ENCODE peak calls at places on chromosomes 7 and 10, in nine cellular contexts. One of them, this sample, is unnamed.

GRCh38 chr10:21532694-21533576 is 1.1 kb upstream of the MLLT10 start:
- DNase-seq in esophagus squamous epithelium: no peak
- DNase-seq in adrenal gland: no peak
- DNase-seq in neural progenitor cell: peak
- DNase-seq in transverse colon: no peak
- DNase-seq in RWPE2: no peak
- DNase-seq in fibroblast of lung: peak
- DNase-seq in AG04449: no peak
- DNase-seq in cardiac muscle cell: no peak
- DNase-seq in this sample: no peak

GRCh38 chr7:28432105-28432504 is 19.8 kb downstream of the CREB5 start:
- DNase-seq in fibroblast of lung: no peak
- DNase-seq in adrenal gland: no peak
- DNase-seq in AG04449: no peak
- DNase-seq in esophagus squamous epithelium: no peak
- DNase-seq in RWPE2: no peak
- DNase-seq in cardiac muscle cell: no peak
- DNase-seq in neural progenitor cell: no peak
- DNase-seq in transverse colon: no peak
- DNase-seq in this sample: no peak

GRCh38 chr7:110309941-110310340 is 781.0 kb upstream of the LRRN3 start:
- DNase-seq in RWPE2: no peak
- DNase-seq in cardiac muscle cell: no peak
- DNase-seq in esophagus squamous epithelium: no peak
- DNase-seq in fibroblast of lung: peak
- DNase-seq in neural progenitor cell: no peak
- DNase-seq in AG04449: peak
- DNase-seq in adrenal gland: no peak
- DNase-seq in transverse colon: no peak
- DNase-seq in this sample: no peak

GRCh38 chr7:24829787-24830186 is 72.5 kb upstream of the GSDME start:
- DNase-seq in adrenal gland: no peak
- DNase-seq in transverse colon: no peak
- DNase-seq in RWPE2: no peak
- DNase-seq in fibroblast of lung: peak
- DNase-seq in neural progenitor cell: no peak
- DNase-seq in cardiac muscle cell: no peak
- DNase-seq in esophagus squamous epithelium: no peak
- DNase-seq in AG04449: no peak
- DNase-seq in this sample: no peak

GRCh38 chr10:5800782-5801181 is 12.5 kb downstream of the GDI2 start:
- DNase-seq in neural progenitor cell: no peak
- DNase-seq in transverse colon: no peak
- DNase-seq in cardiac muscle cell: no peak
- DNase-seq in esophagus squamous epithelium: no peak
- DNase-seq in AG04449: no peak
- DNase-seq in adrenal gland: no peak
- DNase-seq in fibroblast of lung: no peak
- DNase-seq in RWPE2: no peak
- DNase-seq in this sample: no peak

GRCh38 chr10:6580279-6581029 is 378 bp upstream of the PRKCQ start:
- DNase-seq in transverse colon: peak
- DNase-seq in cardiac muscle cell: peak
- DNase-seq in AG04449: no peak
- DNase-seq in adrenal gland: peak
- DNase-seq in esophagus squamous epithelium: no peak
- DNase-seq in fibroblast of lung: peak
- DNase-seq in RWPE2: no peak
- DNase-seq in neural progenitor cell: peak
- DNase-seq in this sample: peak

GRCh38 chr7:136530831-136531230 is 337.6 kb upstream of the CHRM2 start:
- DNase-seq in esophagus squamous epithelium: no peak
- DNase-seq in transverse colon: no peak
- DNase-seq in fibroblast of lung: no peak
- DNase-seq in RWPE2: no peak
- DNase-seq in neural progenitor cell: no peak
- DNase-seq in AG04449: no peak
- DNase-seq in cardiac muscle cell: no peak
- DNase-seq in adrenal gland: no peak
- DNase-seq in this sample: no peak

GRCh38 chr10:103845983-103846382 is 9.4 kb downstream of the SH3PXD2A start:
- DNase-seq in AG04449: no peak
- DNase-seq in RWPE2: no peak
- DNase-seq in fibroblast of lung: no peak
- DNase-seq in esophagus squamous epithelium: no peak
- DNase-seq in neural progenitor cell: no peak
- DNase-seq in transverse colon: peak
- DNase-seq in cardiac muscle cell: no peak
- DNase-seq in adrenal gland: peak
- DNase-seq in this sample: peak

GRCh38 chr7:45663167-45663921 is 89.2 kb downstream of the ADCY1 start:
- DNase-seq in cardiac muscle cell: peak
- DNase-seq in fibroblast of lung: peak
- DNase-seq in RWPE2: no peak
- DNase-seq in neural progenitor cell: peak
- DNase-seq in transverse colon: peak
- DNase-seq in adrenal gland: no peak
- DNase-seq in esophagus squamous epithelium: no peak
- DNase-seq in AG04449: no peak
- DNase-seq in this sample: no peak

GRCh38 chr10:13340626-13341370 is 7.3 kb downstream of the SEPHS1 start:
- DNase-seq in cardiac muscle cell: no peak
- DNase-seq in RWPE2: no peak
- DNase-seq in AG04449: no peak
- DNase-seq in adrenal gland: no peak
- DNase-seq in fibroblast of lung: no peak
- DNase-seq in esophagus squamous epithelium: no peak
- DNase-seq in neural progenitor cell: no peak
- DNase-seq in transverse colon: peak
- DNase-seq in this sample: peak

GRCh38 chr7:154287370-154287769 is 235.2 kb downstream of the DPP6 start:
- DNase-seq in AG04449: no peak
- DNase-seq in RWPE2: no peak
- DNase-seq in neural progenitor cell: peak
- DNase-seq in fibroblast of lung: no peak
- DNase-seq in esophagus squamous epithelium: no peak
- DNase-seq in transverse colon: no peak
- DNase-seq in cardiac muscle cell: peak
- DNase-seq in adrenal gland: no peak
- DNase-seq in this sample: no peak

GRCh38 chr7:26574476-26574875 is 282.8 kb downstream of the SNX10 start:
- DNase-seq in cardiac muscle cell: no peak
- DNase-seq in fibroblast of lung: no peak
- DNase-seq in esophagus squamous epithelium: no peak
- DNase-seq in neural progenitor cell: no peak
- DNase-seq in AG04449: no peak
- DNase-seq in transverse colon: no peak
- DNase-seq in adrenal gland: no peak
- DNase-seq in RWPE2: no peak
- DNase-seq in this sample: no peak

GRCh38 chr7:84042110-84042539 is 152.5 kb downstream of the SEMA3A start:
- DNase-seq in fibroblast of lung: peak
- DNase-seq in esophagus squamous epithelium: no peak
- DNase-seq in AG04449: peak
- DNase-seq in cardiac muscle cell: no peak
- DNase-seq in transverse colon: no peak
- DNase-seq in neural progenitor cell: peak
- DNase-seq in adrenal gland: no peak
- DNase-seq in RWPE2: no peak
- DNase-seq in this sample: no peak

GRCh38 chr10:18616337-18616736 is 35.0 kb downstream of the NSUN6 start:
- DNase-seq in transverse colon: no peak
- DNase-seq in neural progenitor cell: no peak
- DNase-seq in esophagus squamous epithelium: no peak
- DNase-seq in RWPE2: no peak
- DNase-seq in fibroblast of lung: no peak
- DNase-seq in adrenal gland: no peak
- DNase-seq in AG04449: no peak
- DNase-seq in cardiac muscle cell: no peak
- DNase-seq in this sample: no peak

GRCh38 chr7:107446988-107447387 is 22.9 kb upstream of the GPR22 start:
- DNase-seq in esophagus squamous epithelium: no peak
- DNase-seq in cardiac muscle cell: no peak
- DNase-seq in fibroblast of lung: peak
- DNase-seq in AG04449: no peak
- DNase-seq in adrenal gland: no peak
- DNase-seq in transverse colon: no peak
- DNase-seq in neural progenitor cell: no peak
- DNase-seq in RWPE2: no peak
- DNase-seq in this sample: no peak

GRCh38 chr10:17348111-17349008 is 106.0 kb downstream of the ST8SIA6 start:
- DNase-seq in fibroblast of lung: peak
- DNase-seq in RWPE2: peak
- DNase-seq in cardiac muscle cell: peak
- DNase-seq in AG04449: peak
- DNase-seq in esophagus squamous epithelium: no peak
- DNase-seq in neural progenitor cell: peak
- DNase-seq in transverse colon: peak
- DNase-seq in adrenal gland: peak
- DNase-seq in this sample: no peak

GRCh38 chr7:37988721-37989650 is 68.5 kb downstream of the EPDR1 start:
- DNase-seq in cardiac muscle cell: no peak
- DNase-seq in transverse colon: no peak
- DNase-seq in neural progenitor cell: no peak
- DNase-seq in fibroblast of lung: no peak
- DNase-seq in esophagus squamous epithelium: no peak
- DNase-seq in AG04449: no peak
- DNase-seq in adrenal gland: no peak
- DNase-seq in RWPE2: no peak
- DNase-seq in this sample: no peak
- H3K4me3 ChIP-seq in cardiac muscle cell: no peak
- H3K4me3 ChIP-seq in transverse colon: no peak
- H3K4me3 ChIP-seq in neural progenitor cell: no peak
- H3K4me3 ChIP-seq in fibroblast of lung: no peak
- H3K4me3 ChIP-seq in esophagus squamous epithelium: no peak
- H3K4me3 ChIP-seq in AG04449: no peak
- H3K4me3 ChIP-seq in adrenal gland: no peak
- H3K4me3 ChIP-seq in RWPE2: no peak
- H3K4me3 ChIP-seq in this sample: no peak

GRCh38 chr7:108809356-108809755 is 239.7 kb downstream of the DNAJB9 start:
- DNase-seq in adrenal gland: no peak
- DNase-seq in transverse colon: no peak
- DNase-seq in AG04449: no peak
- DNase-seq in cardiac muscle cell: no peak
- DNase-seq in RWPE2: no peak
- DNase-seq in fibroblast of lung: no peak
- DNase-seq in neural progenitor cell: no peak
- DNase-seq in esophagus squamous epithelium: no peak
- DNase-seq in this sample: no peak

GRCh38 chr7:108808556-108808955 is 238.9 kb downstream of the DNAJB9 start:
- DNase-seq in transverse colon: no peak
- DNase-seq in neural progenitor cell: no peak
- DNase-seq in RWPE2: no peak
- DNase-seq in fibroblast of lung: no peak
- DNase-seq in AG04449: no peak
- DNase-seq in esophagus squamous epithelium: no peak
- DNase-seq in cardiac muscle cell: no peak
- DNase-seq in adrenal gland: no peak
- DNase-seq in this sample: no peak

GRCh38 chr7:108815815-108816214 is 246.1 kb downstream of the DNAJB9 start:
- DNase-seq in cardiac muscle cell: no peak
- DNase-seq in adrenal gland: no peak
- DNase-seq in fibroblast of lung: peak
- DNase-seq in neural progenitor cell: no peak
- DNase-seq in transverse colon: no peak
- DNase-seq in RWPE2: no peak
- DNase-seq in esophagus squamous epithelium: no peak
- DNase-seq in AG04449: no peak
- DNase-seq in this sample: no peak

GRCh38 chr7:108818742-108819141 is 249.1 kb downstream of the DNAJB9 start:
- DNase-seq in adrenal gland: no peak
- DNase-seq in cardiac muscle cell: no peak
- DNase-seq in fibroblast of lung: no peak
- DNase-seq in RWPE2: no peak
- DNase-seq in transverse colon: no peak
- DNase-seq in esophagus squamous epithelium: no peak
- DNase-seq in neural progenitor cell: no peak
- DNase-seq in AG04449: no peak
- DNase-seq in this sample: no peak

GRCh38 chr7:108813247-108814014 is 243.8 kb downstream of the DNAJB9 start:
- DNase-seq in adrenal gland: no peak
- DNase-seq in transverse colon: no peak
- DNase-seq in esophagus squamous epithelium: no peak
- DNase-seq in cardiac muscle cell: no peak
- DNase-seq in RWPE2: no peak
- DNase-seq in fibroblast of lung: no peak
- DNase-seq in neural progenitor cell: no peak
- DNase-seq in AG04449: no peak
- DNase-seq in this sample: no peak
- TF ChIP-seq CTCF in adrenal gland: no peak
- TF ChIP-seq CTCF in transverse colon: no peak
- TF ChIP-seq CTCF in esophagus squamous epithelium: no peak
- TF ChIP-seq CTCF in cardiac muscle cell: no peak
- TF ChIP-seq CTCF in RWPE2: no peak
- TF ChIP-seq CTCF in fibroblast of lung: no peak
- TF ChIP-seq CTCF in neural progenitor cell: no peak
- TF ChIP-seq CTCF in AG04449: no peak
- TF ChIP-seq CTCF in this sample: no peak

GRCh38 chr10:94879214-94879613 is 59.2 kb upstream of the CYP2C9 start:
- DNase-seq in transverse colon: no peak
- DNase-seq in esophagus squamous epithelium: no peak
- DNase-seq in RWPE2: no peak
- DNase-seq in fibroblast of lung: no peak
- DNase-seq in cardiac muscle cell: no peak
- DNase-seq in AG04449: no peak
- DNase-seq in adrenal gland: no peak
- DNase-seq in neural progenitor cell: no peak
- DNase-seq in this sample: no peak
- H3K4me3 ChIP-seq in transverse colon: no peak
- H3K4me3 ChIP-seq in esophagus squamous epithelium: no peak
- H3K4me3 ChIP-seq in RWPE2: no peak
- H3K4me3 ChIP-seq in fibroblast of lung: no peak
- H3K4me3 ChIP-seq in cardiac muscle cell: no peak
- H3K4me3 ChIP-seq in AG04449: no peak
- H3K4me3 ChIP-seq in adrenal gland: no peak
- H3K4me3 ChIP-seq in neural progenitor cell: no peak
- H3K4me3 ChIP-seq in this sample: no peak

GRCh38 chr7:74525881-74526280 is 72.2 kb downstream of the GTF2IRD1 start:
- DNase-seq in adrenal gland: no peak
- DNase-seq in esophagus squamous epithelium: no peak
- DNase-seq in AG04449: no peak
- DNase-seq in fibroblast of lung: no peak
- DNase-seq in neural progenitor cell: no peak
- DNase-seq in cardiac muscle cell: no peak
- DNase-seq in transverse colon: peak
- DNase-seq in RWPE2: no peak
- DNase-seq in this sample: no peak
- TF ChIP-seq CTCF in adrenal gland: no peak
- TF ChIP-seq CTCF in esophagus squamous epithelium: no peak
- TF ChIP-seq CTCF in AG04449: no peak
- TF ChIP-seq CTCF in fibroblast of lung: no peak
- TF ChIP-seq CTCF in neural progenitor cell: no peak
- TF ChIP-seq CTCF in cardiac muscle cell: no peak
- TF ChIP-seq CTCF in transverse colon: no peak
- TF ChIP-seq CTCF in RWPE2: no peak
- TF ChIP-seq CTCF in this sample: no peak

DNA sequence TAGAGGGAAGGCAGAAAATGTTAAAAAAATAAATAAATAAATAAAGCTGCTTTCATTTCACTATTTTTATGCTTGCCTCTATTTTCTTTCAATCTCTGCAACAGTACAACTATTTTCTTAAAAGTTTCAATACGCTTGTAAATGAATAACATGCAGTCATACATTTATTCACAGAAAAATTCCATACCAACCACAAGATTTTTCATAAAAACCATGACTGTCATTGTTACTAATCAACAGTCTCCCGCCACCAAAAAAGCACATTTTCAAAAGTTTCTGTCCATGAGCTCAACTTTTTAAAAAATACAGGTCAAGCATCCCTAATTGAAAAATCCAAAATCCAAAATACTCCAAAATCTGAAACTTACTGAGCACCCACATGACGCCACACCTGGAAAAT is 5.3 kb downstream of the PARD3 start:
- DNase-seq in neural progenitor cell: no peak
- DNase-seq in cardiac muscle cell: no peak
- DNase-seq in transverse colon: no peak
- DNase-seq in RWPE2: no peak
- DNase-seq in esophagus squamous epithelium: no peak
- DNase-seq in adrenal gland: no peak
- DNase-seq in fibroblast of lung: peak
- DNase-seq in AG04449: no peak
- DNase-seq in this sample: no peak
- H3K4me3 ChIP-seq in neural progenitor cell: no peak
- H3K4me3 ChIP-seq in cardiac muscle cell: no peak
- H3K4me3 ChIP-seq in transverse colon: no peak
- H3K4me3 ChIP-seq in RWPE2: no peak
- H3K4me3 ChIP-seq in esophagus squamous epithelium: no peak
- H3K4me3 ChIP-seq in adrenal gland: no peak
- H3K4me3 ChIP-seq in fibroblast of lung: no peak
- H3K4me3 ChIP-seq in AG04449: peak
- H3K4me3 ChIP-seq in this sample: no peak